ENCODE peak calls at places on chromosome 22, in five cellular contexts. E is left lung, L is pancreas, F is stomach, R is AG04450. T is an unnamed sample.
A peak's percentile ranks its signal among the peaks of the same experiment; 100 is the strongest.

GRCh38 chr22:39362271-39362670 is 12.5 kb downstream of the SYNGR1 start:
- DNase-seq in F (no peak), E (no peak), R (no peak), L (no peak), T (no peak)

GRCh38 chr22:35785181-35785923 is 67.7 kb downstream of the APOL5 start:
- DNase-seq in F (no peak), E (no peak), R (no peak), L (no peak), T (no peak)

GRCh38 chr22:43616645-43617044 is 195.5 kb downstream of the EFCAB6 start:
- DNase-seq in E (no peak), R (no peak), F (peak; percentile 53), L (no peak), T (no peak)

GRCh38 chr22:50305658-50306566 is 1.5 kb downstream of the PLXNB2 start:
- DNase-seq in E (peak; percentile 93), R (peak; percentile 90), L (peak; percentile 89), F (peak; percentile 88), T (peak; percentile 76)

GRCh38 chr22:43796567-43796966 is 15.5 kb downstream of the EFCAB6 start:
- DNase-seq in F (no peak), L (no peak), E (no peak), R (peak; percentile 13), T (no peak)

GRCh38 chr22:48488149-48488551 is 1339.5 kb downstream of the BRD1 start:
- DNase-seq in L (no peak), E (peak; percentile 24), F (no peak), R (no peak), T (no peak)

GRCh38 chr22:37802310-37803194 is 5.2 kb upstream of the GCAT start:
- DNase-seq in F (peak; percentile 60), L (peak; percentile 78), R (no peak), E (peak; percentile 86), T (no peak)

GRCh38 chr22:19176175-19176630 is 2.3 kb downstream of the SLC25A1 start:
- DNase-seq in L (no peak), E (no peak), R (no peak), F (no peak), T (no peak)

GRCh38 chr22:40202225-40202944 is 24.7 kb downstream of the TNRC6B start:
- DNase-seq in L (no peak), E (no peak), F (no peak), R (no peak), T (no peak)

GRCh38 chr22:42630901-42631602 is 9.3 kb downstream of the ATP5MGL start:
- DNase-seq in L (no peak), R (no peak), F (no peak), E (no peak), T (no peak)

GRCh38 chr22:39252461-39253391 is 7.9 kb upstream of the PDGFB start:
- DNase-seq in F (no peak), R (no peak), E (no peak), L (peak; percentile 47), T (no peak)

GRCh38 chr22:34135749-34136148 is 215.5 kb upstream of the LARGE1 start:
- DNase-seq in L (no peak), F (no peak), E (no peak), R (no peak), T (no peak)

GRCh38 chr22:39299829-39300178 is 19.6 kb downstream of the RPL3 start:
- DNase-seq in F (no peak), E (no peak), R (no peak), L (no peak), T (no peak)

GRCh38 chr22:40603088-40603605 is 33.4 kb downstream of the MRTFA start:
- DNase-seq in E (no peak), F (no peak), R (peak; percentile 13), L (no peak), T (no peak)

GRCh38 chr22:24175160-24175808 is 6.0 kb upstream of the SUSD2 start:
- DNase-seq in L (peak; percentile 83), R (peak; percentile 45), F (peak; percentile 83), E (peak; percentile 93), T (peak; percentile 36)

GRCh38 chr22:35552186-35552842 is 11.7 kb downstream of the RASD2 start:
- DNase-seq in E (no peak), R (no peak), L (no peak), F (no peak), T (no peak)

GRCh38 chr22:38218661-38219331 is 17.0 kb downstream of the MAFF start:
- DNase-seq in E (peak; percentile 93), F (peak; percentile 92), L (peak; percentile 80), R (peak; percentile 91), T (no peak)

GRCh38 chr22:38707346-38707745 is 1.6 kb downstream of the GTPBP1 start:
- DNase-seq in E (no peak), R (no peak), F (no peak), L (no peak), T (no peak)

GRCh38 chr22:24683671-24684070 is 80.7 kb downstream of the GGT1 start:
- DNase-seq in R (peak; percentile 39), E (no peak), L (no peak), F (no peak), T (no peak)

GRCh38 chr22:27206747-27207133 is 549.4 kb downstream of the MIAT start:
- DNase-seq in L (no peak), E (no peak), R (no peak), F (no peak), T (no peak)

GRCh38 chr22:42836026-42836425 is 21.0 kb downstream of the ARFGAP3 start:
- DNase-seq in E (no peak), R (no peak), F (no peak), L (no peak), T (no peak)

GRCh38 chr22:49627217-49628181 is 200.2 kb downstream of the BRD1 start:
- DNase-seq in L (peak; percentile 15), F (no peak), E (peak; percentile 66), R (no peak), T (no peak)

GRCh38 chr22:44428941-44429615 is 69.0 kb downstream of the RTL6 start:
- DNase-seq in F (no peak), E (peak; percentile 37), R (no peak), L (no peak), T (no peak)

GRCh38 chr22:35641494-35642120 is 6.6 kb upstream of the APOL6 start:
- DNase-seq in E (no peak), F (no peak), L (no peak), R (no peak), T (no peak)

GRCh38 chr22:23704829-23705228 is 14.0 kb downstream of the RGL4 start:
- DNase-seq in R (no peak), F (no peak), E (no peak), L (no peak), T (no peak)

GRCh38 chr22:25656724-25657123 is 85.3 kb upstream of the MYO18B start:
- DNase-seq in L (no peak), R (no peak), F (no peak), E (no peak), T (no peak)

GRCh38 chr22:36860821-36861659 is at the start of gene NCF4:
- DNase-seq in R (no peak), F (peak; percentile 57), E (peak; percentile 91), L (no peak), T (peak; percentile 62)

GRCh38 chr22:17786435-17787158 is 12.3 kb upstream of the BID start:
- DNase-seq in E (peak; percentile 43), R (no peak), L (no peak), F (peak; percentile 57), T (no peak)
- H3K27ac ChIP-seq in E (peak overlapping the region; percentile 58), R (no peak overlapping the region), L (no peak overlapping the region), F (no peak overlapping the region), T (peak overlapping the region; percentile 83)

DNA sequence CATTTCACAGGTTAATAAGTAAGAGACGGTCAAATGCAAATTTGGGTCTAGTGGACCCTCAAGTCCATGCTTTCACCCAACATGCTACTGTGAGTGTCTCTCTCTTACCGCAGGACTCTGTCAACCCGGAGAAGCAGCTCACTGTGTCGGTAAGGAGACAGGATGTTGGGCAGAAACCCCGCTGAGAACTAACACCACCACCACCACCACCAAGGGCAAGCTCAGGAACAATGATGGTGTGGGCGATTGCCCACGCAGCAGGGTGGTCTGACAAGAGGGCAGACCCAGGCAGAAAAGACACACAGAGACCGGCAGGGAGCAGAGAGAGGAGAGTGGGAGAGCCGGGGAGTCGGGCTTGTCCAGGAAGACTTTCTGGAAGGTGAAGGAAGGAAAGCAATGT is 56.9 kb upstream of the TIMP3 start:
- DNase-seq in L (no peak), F (no peak), R (no peak), E (no peak), T (no peak)
- H3K27ac ChIP-seq in L (no peak overlapping the region), F (no peak overlapping the region), R (no peak overlapping the region), E (no peak overlapping the region), T (no peak overlapping the region)

DNA sequence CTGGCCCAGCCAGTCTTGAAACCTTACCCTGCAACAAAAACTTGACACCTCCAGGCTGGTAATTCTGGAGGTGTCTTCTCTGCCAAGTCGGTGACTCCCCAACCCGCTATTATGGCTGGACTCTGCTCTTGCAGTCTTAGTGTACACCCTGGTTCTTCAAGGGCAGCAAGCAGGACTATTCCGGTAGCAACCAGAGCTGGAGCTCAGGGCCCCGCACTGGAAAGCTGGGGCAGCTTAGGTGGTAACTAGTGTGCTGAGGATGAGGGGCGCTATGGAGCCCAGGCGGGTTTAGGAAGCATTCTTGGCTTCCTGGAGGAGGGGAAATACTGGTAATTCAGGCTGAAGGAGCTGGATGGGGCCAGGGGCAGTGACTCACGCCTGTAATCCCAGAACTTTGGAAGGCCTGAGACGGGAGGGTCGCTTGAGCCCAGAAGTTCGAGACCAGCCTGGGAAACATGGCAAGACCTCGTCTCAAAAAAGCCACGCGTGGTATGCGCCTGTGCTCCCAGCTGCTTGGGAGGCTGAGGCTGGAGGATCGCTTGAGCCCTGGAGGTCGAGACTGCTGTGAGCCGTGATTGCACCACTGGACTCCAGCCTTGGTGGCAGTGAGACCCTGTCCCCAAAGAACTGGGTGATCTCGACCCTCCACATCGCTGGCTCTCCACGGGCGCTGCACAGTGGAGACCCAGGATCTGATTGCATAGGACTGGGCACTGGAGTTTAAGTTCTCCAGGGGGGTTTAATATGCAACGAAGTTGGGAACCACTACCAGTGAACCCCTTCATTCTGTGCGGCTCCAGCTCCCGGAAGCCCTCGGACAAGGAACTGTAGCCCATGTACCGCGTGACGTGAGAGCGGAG is 10.6 kb upstream of the AIFM3 start:
- DNase-seq in E (no peak), F (no peak), R (no peak), L (peak; percentile 45), T (no peak)
- H3K27ac ChIP-seq in E (peak overlapping the region; percentile 34), F (no peak overlapping the region), R (peak overlapping the region; percentile 65), L (peak overlapping the region; percentile 26), T (no peak overlapping the region)

GRCh38 chr22:32361257-32361656 is 3.6 kb downstream of the RFPL3 start:
- DNase-seq in R (no peak), L (no peak), F (no peak), E (no peak), T (no peak)

GRCh38 chr22:32364210-32364609 is 6.5 kb downstream of the RFPL3 start:
- DNase-seq in R (no peak), L (no peak), E (no peak), F (no peak), T (no peak)
- H3K27ac ChIP-seq in R (no peak overlapping the region), L (no peak overlapping the region), E (no peak overlapping the region), F (no peak overlapping the region), T (no peak overlapping the region)

DNA sequence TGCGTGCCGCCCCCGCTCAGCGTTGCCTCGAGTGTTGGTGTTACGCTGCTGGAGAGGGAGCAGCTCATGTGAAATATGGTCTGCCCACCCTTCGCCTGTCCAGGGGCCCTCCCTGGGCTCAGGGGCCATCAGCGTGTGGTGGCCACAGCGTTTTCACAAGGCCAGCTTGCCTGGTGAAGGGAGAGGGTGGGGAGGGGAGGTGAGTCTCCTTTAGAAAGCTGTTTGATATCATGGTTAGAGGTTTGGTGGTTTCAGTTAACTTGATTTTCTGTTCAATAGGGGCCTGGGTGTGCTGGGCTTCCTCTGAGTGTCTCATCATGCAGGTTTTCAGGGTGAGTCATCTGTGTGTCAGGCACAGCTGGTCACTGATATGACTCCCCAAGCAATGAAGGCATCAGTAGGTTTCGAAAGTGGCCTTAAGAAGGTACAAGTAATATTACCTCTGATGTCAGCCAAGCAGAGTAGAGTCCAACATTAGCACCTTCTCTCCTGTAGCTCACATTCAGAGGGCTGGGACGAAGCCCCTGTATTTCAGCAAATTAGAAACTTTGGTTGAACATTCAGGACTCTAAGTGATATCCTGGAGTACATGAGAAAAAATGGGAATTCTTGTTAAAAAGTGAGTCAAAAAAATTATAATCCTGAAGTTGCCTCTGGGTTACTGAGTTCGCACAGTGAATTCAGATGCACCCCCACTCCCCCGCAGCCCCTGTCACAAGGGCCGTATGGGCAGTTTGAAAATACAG is 172.5 kb downstream of the TBC1D22A start:
- DNase-seq in E (no peak), L (no peak), F (no peak), R (peak; percentile 81), T (no peak)
- H3K27ac ChIP-seq in E (peak overlapping the region; percentile 40), L (no peak overlapping the region), F (peak overlapping the region; percentile 47), R (peak overlapping the region; percentile 89), T (no peak overlapping the region)

T was measured in substantia nigra.